ENCODE peak calls at places on chromosomes 2 and 18, in five cellular contexts. X, R, S, V and E are unnamed samples.

GRCh38 chr2:44118257-44118656 is 50.4 kb upstream of the PPM1B start:
- DNase-seq in X (no peak), R (no peak), S (no peak), V (no peak), E (no peak)

GRCh38 chr2:173264603-173265366 is 89.9 kb upstream of the CDCA7 start:
- DNase-seq in X (no peak), R (peak; percentile 54), S (no peak), V (no peak), E (no peak)

GRCh38 chr2:760001-760400 is 82.8 kb upstream of the TMEM18 start:
- DNase-seq in X (no peak), R (no peak), S (no peak), V (no peak), E (no peak)

GRCh38 chr2:120403676-120404075 is 57.7 kb downstream of the INHBB start:
- DNase-seq in X (peak; percentile 78), R (no peak), S (no peak), V (no peak), E (no peak)

GRCh38 chr18:58886864-58887612 is 22.4 kb downstream of the ZNF532 start:
- DNase-seq in X (no peak), R (no peak), S (no peak), V (no peak), E (no peak)

GRCh38 chr18:58848685-58849084 is 16.0 kb upstream of the ZNF532 start:
- DNase-seq in X (no peak), R (no peak), S (no peak), V (no peak), E (no peak)

GRCh38 chr18:34928068-34928753 is 113.0 kb upstream of the MAPRE2 start:
- DNase-seq in X (no peak), R (no peak), S (no peak), V (no peak), E (no peak)

GRCh38 chr2:127888772-127889171 is 3.0 kb upstream of the AMMECR1L start:
- DNase-seq in X (no peak), R (no peak), S (no peak), V (no peak), E (no peak)

GRCh38 chr2:215395687-215396460 is 40.0 kb downstream of the FN1 start:
- DNase-seq in X (no peak), R (no peak), S (no peak), V (no peak), E (no peak)

GRCh38 chr2:119426396-119426675 is 5.3 kb upstream of the TMEM37 start:
- DNase-seq in X (no peak), R (no peak), S (no peak), V (no peak), E (no peak)

GRCh38 chr18:1505856-1506255 is 601.2 kb downstream of the ADCYAP1 start:
- DNase-seq in X (no peak), R (no peak), S (no peak), V (no peak), E (no peak)

GRCh38 chr2:55425449-55425848 is 5.8 kb upstream of the CCDC88A start:
- DNase-seq in X (peak; percentile 92), R (no peak), S (peak; percentile 45), V (no peak), E (no peak)

GRCh38 chr2:226609361-226609760 is 190.3 kb downstream of the IRS1 start:
- DNase-seq in X (no peak), R (no peak), S (peak; percentile 35), V (no peak), E (no peak)

GRCh38 chr18:36493349-36494281 is 196.1 kb downstream of the FHOD3 start:
- DNase-seq in X (no peak), R (no peak), S (peak; percentile 82), V (no peak), E (no peak)